ENCODE peak calls at places on chromosomes 13 and 19, in four cellular contexts. One of them, this sample, is unnamed.

GRCh38 chr13:25771208-25771607 is 280.6 kb downstream of the SHISA2 start:
- DNase-seq in K562: no peak
- DNase-seq in HL-60: no peak
- DNase-seq in GM12878: no peak
- DNase-seq in this sample: no peak

GRCh38 chr19:55654833-55655647 is at the start of gene U2AF2:
- DNase-seq in K562: peak
- DNase-seq in GM12878: no peak
- DNase-seq in HL-60: peak
- DNase-seq in this sample: peak

GRCh38 chr19:3983936-3984583 is 1.2 kb downstream of the EEF2 start:
- DNase-seq in K562: peak
- DNase-seq in HL-60: peak
- DNase-seq in GM12878: no peak
- DNase-seq in this sample: peak

GRCh38 chr13:37657134-37657533 is 58.6 kb upstream of the POSTN start:
- DNase-seq in HL-60: no peak
- DNase-seq in K562: no peak
- DNase-seq in GM12878: no peak
- DNase-seq in this sample: no peak

GRCh38 chr19:16376649-16377048 is 52.0 kb downstream of the KLF2 start:
- DNase-seq in HL-60: no peak
- DNase-seq in K562: peak
- DNase-seq in GM12878: no peak
- DNase-seq in this sample: no peak

GRCh38 chr19:4052114-4052992 is 14.3 kb downstream of the ZBTB7A start:
- DNase-seq in K562: no peak
- DNase-seq in HL-60: peak
- DNase-seq in GM12878: no peak
- DNase-seq in this sample: no peak

GRCh38 chr13:26074706-26075105 is 22.9 kb upstream of the SHISA2 start:
- DNase-seq in K562: no peak
- DNase-seq in HL-60: no peak
- DNase-seq in GM12878: no peak
- DNase-seq in this sample: no peak

GRCh38 chr13:46555722-46556121 is 2.8 kb downstream of the LRCH1 start:
- DNase-seq in HL-60: no peak
- DNase-seq in K562: no peak
- DNase-seq in GM12878: no peak
- DNase-seq in this sample: no peak

GRCh38 chr19:49718511-49718910 is 27.6 kb downstream of the CPT1C start:
- DNase-seq in GM12878: no peak
- DNase-seq in K562: no peak
- DNase-seq in HL-60: no peak
- DNase-seq in this sample: no peak

GRCh38 chr19:10863107-10863700 is 8.1 kb upstream of the CARM1 start:
- DNase-seq in K562: peak
- DNase-seq in GM12878: no peak
- DNase-seq in HL-60: no peak
- DNase-seq in this sample: no peak

GRCh38 chr19:48292798-48293197 is 22.9 kb downstream of the ZNF114 start:
- DNase-seq in GM12878: no peak
- DNase-seq in K562: no peak
- DNase-seq in HL-60: no peak
- DNase-seq in this sample: no peak

GRCh38 chr13:50400035-50400726 is 384.9 kb downstream of the KCNRG start:
- DNase-seq in GM12878: no peak
- DNase-seq in K562: no peak
- DNase-seq in HL-60: no peak
- DNase-seq in this sample: no peak

GRCh38 chr13:43785681-43786471 is 896 bp downstream of the ENOX1 start:
- DNase-seq in K562: peak
- DNase-seq in HL-60: peak
- DNase-seq in GM12878: no peak
- DNase-seq in this sample: peak

GRCh38 chr13:23378009-23378632 is 55.4 kb downstream of the SACS start:
- DNase-seq in HL-60: peak
- DNase-seq in K562: no peak
- DNase-seq in GM12878: peak
- DNase-seq in this sample: peak

GRCh38 chr19:53463263-53463662 is 4.3 kb upstream of the ZNF813 start:
- DNase-seq in HL-60: no peak
- DNase-seq in GM12878: no peak
- DNase-seq in K562: peak
- DNase-seq in this sample: no peak

GRCh38 chr19:41531438-41532311 is 44.3 kb upstream of the CEACAM21 start:
- DNase-seq in HL-60: peak
- DNase-seq in K562: peak
- DNase-seq in GM12878: no peak
- DNase-seq in this sample: peak

GRCh38 chr19:55777528-55777927 is 8.6 kb downstream of the RFPL4AL1 start:
- DNase-seq in HL-60: no peak
- DNase-seq in GM12878: no peak
- DNase-seq in K562: peak
- DNase-seq in this sample: no peak

GRCh38 chr13:75481176-75482069 is 546 bp downstream of the TBC1D4 start:
- DNase-seq in K562: peak
- DNase-seq in HL-60: no peak
- DNase-seq in GM12878: no peak
- DNase-seq in this sample: peak

GRCh38 chr19:45498411-45499195 is at the start of gene PPM1N:
- DNase-seq in GM12878: no peak
- DNase-seq in K562: peak
- DNase-seq in HL-60: no peak
- DNase-seq in this sample: no peak

GRCh38 chr19:3459322-3459881 is 20.9 kb downstream of the SMIM24 start:
- DNase-seq in K562: peak
- DNase-seq in GM12878: no peak
- DNase-seq in HL-60: no peak
- DNase-seq in this sample: no peak

GRCh38 chr19:36266375-36266961 is 51.6 kb downstream of the ZNF146 start:
- DNase-seq in HL-60: no peak
- DNase-seq in K562: peak
- DNase-seq in GM12878: no peak
- DNase-seq in this sample: peak

GRCh38 chr19:35975608-35976214 is 19.3 kb upstream of the SDHAF1 start:
- DNase-seq in GM12878: no peak
- DNase-seq in HL-60: no peak
- DNase-seq in K562: peak
- DNase-seq in this sample: no peak

GRCh38 chr19:47109541-47110375 is 3.8 kb downstream of the ZC3H4 start:
- DNase-seq in GM12878: no peak
- DNase-seq in K562: peak
- DNase-seq in HL-60: peak
- DNase-seq in this sample: no peak

GRCh38 chr19:43809762-43810696 is 7.8 kb upstream of the LYPD5 start:
- DNase-seq in K562: peak
- DNase-seq in GM12878: peak
- DNase-seq in HL-60: peak
- DNase-seq in this sample: no peak

GRCh38 chr13:41668130-41668757 is 210.9 kb downstream of the RGCC start:
- DNase-seq in HL-60: peak
- DNase-seq in K562: peak
- DNase-seq in GM12878: peak
- DNase-seq in this sample: no peak

GRCh38 chr13:94712287-94712811 is at the start of gene SOX21:
- DNase-seq in GM12878: no peak
- DNase-seq in K562: no peak
- DNase-seq in HL-60: no peak
- DNase-seq in this sample: no peak

GRCh38 chr13:75479102-75479501 is 2.9 kb downstream of the TBC1D4 start:
- DNase-seq in HL-60: no peak
- DNase-seq in K562: no peak
- DNase-seq in GM12878: no peak
- DNase-seq in this sample: no peak

GRCh38 chr13:99086869-99087129 is 108.9 kb upstream of the DOCK9 start:
- DNase-seq in GM12878: no peak
- DNase-seq in K562: no peak
- DNase-seq in HL-60: no peak
- DNase-seq in this sample: no peak

GRCh38 chr19:10227215-10227971 is 3.7 kb downstream of the S1PR2 start:
- DNase-seq in GM12878: no peak
- DNase-seq in HL-60: no peak
- DNase-seq in K562: peak
- DNase-seq in this sample: no peak

GRCh38 chr13:100946588-100946987 is 272.0 kb upstream of the TMTC4 start:
- DNase-seq in HL-60: no peak
- DNase-seq in GM12878: no peak
- DNase-seq in K562: no peak
- DNase-seq in this sample: no peak
- TF ChIP-seq SPI1 in HL-60: no peak
- TF ChIP-seq SPI1 in GM12878: no peak
- TF ChIP-seq SPI1 in K562: no peak
- TF ChIP-seq SPI1 in this sample: no peak

GRCh38 chr19:7494416-7495098 is 5.7 kb upstream of the PEX11G start:
- DNase-seq in GM12878: no peak
- DNase-seq in K562: peak
- DNase-seq in HL-60: no peak
- DNase-seq in this sample: no peak
- TF ChIP-seq POLR2AphosphoS5 in GM12878: no peak
- TF ChIP-seq POLR2AphosphoS5 in K562: no peak
- TF ChIP-seq POLR2AphosphoS5 in HL-60: no peak
- TF ChIP-seq POLR2AphosphoS5 in this sample: no peak

GRCh38 chr19:33686246-33686645 is 64.5 kb downstream of the CHST8 start:
- DNase-seq in HL-60: no peak
- DNase-seq in K562: no peak
- DNase-seq in GM12878: no peak
- DNase-seq in this sample: no peak

GRCh38 chr19:33683881-33684549 is 62.3 kb downstream of the CHST8 start:
- DNase-seq in K562: no peak
- DNase-seq in HL-60: no peak
- DNase-seq in GM12878: no peak
- DNase-seq in this sample: peak

GRCh38 chr19:33686687-33687541 is 65.2 kb downstream of the CHST8 start:
- DNase-seq in HL-60: no peak
- DNase-seq in K562: no peak
- DNase-seq in GM12878: no peak
- DNase-seq in this sample: no peak

GRCh38 chr19:33684550-33685303 is 63.0 kb downstream of the CHST8 start:
- DNase-seq in K562: no peak
- DNase-seq in GM12878: no peak
- DNase-seq in HL-60: no peak
- DNase-seq in this sample: no peak

GRCh38 chr19:33685541-33685940 is 63.8 kb downstream of the CHST8 start:
- DNase-seq in GM12878: no peak
- DNase-seq in K562: no peak
- DNase-seq in HL-60: no peak
- DNase-seq in this sample: no peak
- TF ChIP-seq SPI1 in GM12878: no peak
- TF ChIP-seq SPI1 in K562: no peak
- TF ChIP-seq SPI1 in HL-60: no peak
- TF ChIP-seq SPI1 in this sample: no peak

GRCh38 chr19:17681505-17682125 is 6.5 kb downstream of the UNC13A start:
- DNase-seq in K562: peak
- DNase-seq in HL-60: peak
- DNase-seq in GM12878: no peak
- DNase-seq in this sample: no peak

GRCh38 chr19:17679526-17680234 is 8.5 kb downstream of the UNC13A start:
- DNase-seq in K562: no peak
- DNase-seq in GM12878: no peak
- DNase-seq in HL-60: no peak
- DNase-seq in this sample: no peak

GRCh38 chr19:17682273-17682672 is 5.9 kb downstream of the UNC13A start:
- DNase-seq in HL-60: no peak
- DNase-seq in K562: no peak
- DNase-seq in GM12878: no peak
- DNase-seq in this sample: no peak

GRCh38 chr19:17678836-17679235 is 9.3 kb downstream of the UNC13A start:
- DNase-seq in HL-60: no peak
- DNase-seq in K562: no peak
- DNase-seq in GM12878: no peak
- DNase-seq in this sample: no peak

DNA sequence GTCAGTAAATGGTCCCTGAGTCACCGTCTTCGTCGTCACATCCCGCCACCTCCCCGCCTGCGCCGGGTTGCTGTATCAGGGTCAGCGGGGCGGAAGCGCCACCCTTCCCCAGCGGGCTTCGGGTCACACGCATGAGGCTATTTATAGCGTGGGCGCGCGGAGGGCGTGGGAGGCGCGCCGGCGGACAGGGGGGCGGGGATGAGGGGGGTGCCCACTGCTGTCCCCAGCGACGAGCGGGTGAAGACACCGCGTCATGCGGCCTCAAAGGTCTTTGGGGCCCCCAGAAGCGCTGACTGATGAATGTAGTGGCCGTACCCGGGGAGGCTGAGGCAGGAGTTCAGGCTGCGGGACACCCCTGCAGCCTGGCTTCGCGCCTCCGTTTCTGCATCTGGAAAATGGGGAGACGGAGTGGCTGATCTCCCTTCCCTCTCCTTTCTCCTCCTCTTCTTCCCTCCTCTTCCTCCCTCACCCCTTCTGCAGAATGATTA is 7.9 kb downstream of the UNC13A start:
- DNase-seq in HL-60: peak
- DNase-seq in K562: peak
- DNase-seq in GM12878: peak
- DNase-seq in this sample: peak
- TF ChIP-seq POLR2AphosphoS5 in HL-60: no peak
- TF ChIP-seq POLR2AphosphoS5 in K562: peak
- TF ChIP-seq POLR2AphosphoS5 in GM12878: no peak
- TF ChIP-seq POLR2AphosphoS5 in this sample: no peak

This sample was measured in GM12891.